ENCODE peak calls at places on chromosome 5, in six cellular contexts. I is Kasumi-1; Z is cerebellar cortex; Q is uterus; Y is RPMI8226; V is CD8-positive, alpha-beta memory T cell. X is an unnamed sample.

GRCh38 chr5:57416246-57416996 is 66.2 kb downstream of the ACTBL2 start:
- DNase-seq in Z (peak), I (no peak), V (no peak), Q (no peak), Y (no peak), X (no peak)

GRCh38 chr5:14413331-14413750 is 168.3 kb upstream of the OTULINL start:
- DNase-seq in Z (no peak), Y (no peak), V (peak), Q (no peak), I (no peak), X (no peak)

GRCh38 chr5:79069488-79070001 is at the start of the genes BHMT2 and DMGDH:
- DNase-seq in Y (no peak), I (no peak), V (no peak), Q (peak), Z (no peak), X (no peak)

GRCh38 chr5:124661317-124662141 is 84.9 kb downstream of the ZNF608 start:
- DNase-seq in I (no peak), Q (no peak), V (no peak), Z (peak), Y (no peak), X (no peak)

GRCh38 chr5:175356428-175356827 is 87.6 kb downstream of the DRD1 start:
- DNase-seq in V (no peak), Y (no peak), Z (no peak), I (no peak), Q (no peak), X (no peak)

GRCh38 chr5:113278976-113279375 is 155.8 kb downstream of the TSSK1B start:
- DNase-seq in I (peak), Q (no peak), Y (no peak), Z (no peak), V (no peak), X (no peak)

GRCh38 chr5:136201870-136202269 is 8.9 kb upstream of the SMIM32 start:
- DNase-seq in Z (no peak), I (no peak), V (no peak), Y (no peak), Q (no peak), X (no peak)

GRCh38 chr5:103036601-103037000 is 83.3 kb downstream of the GIN1 start:
- DNase-seq in Y (peak), Z (no peak), I (no peak), V (no peak), Q (no peak), X (no peak)

GRCh38 chr5:181189962-181190710 is 14.9 kb downstream of the TRIM7 start:
- DNase-seq in Y (peak), Z (peak), V (peak), Q (no peak), I (no peak), X (peak)

GRCh38 chr5:158754018-158754514 is 345.6 kb downstream of the EBF1 start:
- DNase-seq in Z (no peak), V (no peak), Q (no peak), I (no peak), Y (no peak), X (no peak)

GRCh38 chr5:67042586-67043133 is 153.9 kb downstream of the CD180 start:
- DNase-seq in Y (no peak), I (no peak), Z (peak), Q (no peak), V (no peak), X (no peak)

GRCh38 chr5:548256-548655 is 24.0 kb upstream of the SLC9A3 start:
- DNase-seq in Z (no peak), V (peak), Q (no peak), Y (no peak), I (no peak), X (no peak)

GRCh38 chr5:87853541-87853940 is 415.1 kb downstream of the TMEM161B start:
- DNase-seq in I (no peak), Y (no peak), V (no peak), Z (no peak), Q (no peak), X (no peak)

GRCh38 chr5:76319673-76320072 is 83.4 kb upstream of the IQGAP2 start:
- DNase-seq in Y (no peak), V (no peak), I (peak), Z (no peak), Q (no peak), X (no peak)

GRCh38 chr5:130189961-130190360 is 285.7 kb downstream of the CHSY3 start:
- DNase-seq in Y (no peak), Z (no peak), I (no peak), Q (no peak), V (no peak), X (no peak)

GRCh38 chr5:180670586-180671359 is 21.4 kb upstream of the FLT4 start:
- DNase-seq in V (peak), Z (peak), I (peak), Q (no peak), Y (peak), X (peak)

GRCh38 chr5:159955056-159955624 is 38.9 kb downstream of the ADRA1B start:
- DNase-seq in Z (no peak), Q (no peak), Y (no peak), V (no peak), I (no peak), X (no peak)

GRCh38 chr5:95942414-95942813 is 19.2 kb downstream of the ELL2 start:
- DNase-seq in I (no peak), Q (no peak), V (no peak), Y (no peak), Z (no peak), X (no peak)

GRCh38 chr5:171318026-171318425 is 9.0 kb downstream of the TLX3 start:
- DNase-seq in V (no peak), I (no peak), Z (no peak), Q (no peak), Y (no peak), X (no peak)

GRCh38 chr5:134247411-134247810 is 21.5 kb upstream of the PPP2CA start:
- DNase-seq in Z (no peak), Q (no peak), V (no peak), I (no peak), Y (no peak), X (no peak)

GRCh38 chr5:93621340-93621872 is 38.4 kb downstream of the NR2F1 start:
- DNase-seq in Z (peak), Q (peak), V (peak), I (no peak), Y (no peak), X (peak)

GRCh38 chr5:126591549-126591948 is 3.5 kb downstream of the ALDH7A1 start:
- DNase-seq in V (no peak), I (no peak), Q (no peak), Y (no peak), Z (no peak), X (no peak)

GRCh38 chr5:157459715-157460599 is at the start of gene NIPAL4:
- DNase-seq in Q (peak), Z (no peak), Y (no peak), V (peak), I (no peak), X (peak)

GRCh38 chr5:40784027-40784653 is 14.0 kb downstream of the PRKAA1 start:
- DNase-seq in Q (no peak), V (no peak), I (no peak), Z (no peak), Y (no peak), X (no peak)

GRCh38 chr5:111976705-111977104 is 219.7 kb upstream of the NREP start:
- DNase-seq in Y (no peak), Z (no peak), Q (no peak), V (no peak), I (no peak), X (no peak)

GRCh38 chr5:122426301-122426700 is 114.3 kb downstream of the SNCAIP start:
- DNase-seq in I (no peak), Z (no peak), Y (no peak), V (no peak), Q (no peak), X (no peak)

GRCh38 chr5:168430303-168430702 is 56.0 kb upstream of the RARS1 start:
- DNase-seq in I (no peak), Y (no peak), V (no peak), Z (no peak), Q (no peak), X (no peak)

GRCh38 chr5:178382689-178383276 is 150.2 kb upstream of the PHYKPL start:
- DNase-seq in V (no peak), Q (no peak), Y (peak), Z (no peak), I (no peak), X (no peak)

GRCh38 chr5:111345731-111346130 is 121.5 kb downstream of the CAMK4 start:
- DNase-seq in I (no peak), Q (no peak), Z (no peak), V (no peak), Y (no peak), X (no peak)

GRCh38 chr5:149886060-149886459 is 58.5 kb downstream of the PDE6A start:
- DNase-seq in V (no peak), I (no peak), Z (no peak), Q (no peak), Y (no peak), X (no peak)